ENCODE peak calls at places on chromosomes 7 and 10, in six cellular contexts. T, J, U, Y, O and C are unnamed samples.

GRCh38 chr7:76121044-76121443 is 73.1 kb downstream of the MDH2 start:
- DNase-seq in T (no peak), O (no peak), U (no peak), Y (no peak), J (no peak), C (no peak)

GRCh38 chr10:112314822-112315474 is 31.7 kb downstream of the TECTB start:
- DNase-seq in T (peak), U (peak), O (peak), J (peak), Y (peak), C (peak)

GRCh38 chr7:28174901-28175661 is 5.5 kb downstream of the JAZF1 start:
- DNase-seq in J (no peak), U (no peak), T (no peak), Y (no peak), O (no peak), C (no peak)

GRCh38 chr7:26492816-26493215 is 201.2 kb downstream of the SNX10 start:
- DNase-seq in Y (no peak), U (no peak), J (no peak), O (no peak), T (no peak), C (no peak)

GRCh38 chr10:123133511-123133910 is 2.3 kb upstream of the HMX3 start:
- DNase-seq in T (no peak), Y (no peak), U (no peak), O (no peak), J (no peak), C (no peak)

GRCh38 chr10:72322030-72322279 is 32.8 kb downstream of the DNAJB12 start:
- DNase-seq in Y (no peak), T (no peak), O (no peak), J (no peak), U (no peak), C (no peak)

GRCh38 chr7:80284848-80285247 is 150.2 kb downstream of the GNAI1 start:
- DNase-seq in Y (no peak), O (peak), U (no peak), J (no peak), T (peak), C (no peak)

GRCh38 chr10:96910488-96911395 is 78.6 kb downstream of the LCOR start:
- DNase-seq in U (peak), O (peak), Y (peak), J (no peak), T (peak), C (no peak)

GRCh38 chr7:108637049-108637621 is 67.5 kb downstream of the DNAJB9 start:
- DNase-seq in J (no peak), T (no peak), O (no peak), Y (no peak), U (no peak), C (no peak)